ENCODE peak calls at places on chromosomes 16 and 17, in four cellular contexts. One of them, this sample, is unnamed.

GRCh38 chr17:36641877-36642845 is 40.8 kb downstream of the MRM1 start:
- DNase-seq in activated naive CD4-positive, alpha-beta T cell: no peak
- DNase-seq in naive thymus-derived CD8-positive, alpha-beta T cell: no peak
- DNase-seq in T-cell: no peak
- DNase-seq in this sample: no peak

GRCh38 chr17:67076290-67076689 is 31.9 kb downstream of the CACNG1 start:
- DNase-seq in activated naive CD4-positive, alpha-beta T cell: no peak
- DNase-seq in naive thymus-derived CD8-positive, alpha-beta T cell: no peak
- DNase-seq in T-cell: no peak
- DNase-seq in this sample: no peak

GRCh38 chr17:40542562-40543411 is 22.5 kb downstream of the CCR7 start:
- DNase-seq in activated naive CD4-positive, alpha-beta T cell: no peak
- DNase-seq in naive thymus-derived CD8-positive, alpha-beta T cell: no peak
- DNase-seq in T-cell: no peak
- DNase-seq in this sample: no peak

GRCh38 chr17:64097196-64097936 is 32.6 kb downstream of the ERN1 start:
- DNase-seq in activated naive CD4-positive, alpha-beta T cell: no peak
- DNase-seq in naive thymus-derived CD8-positive, alpha-beta T cell: no peak
- DNase-seq in T-cell: no peak
- DNase-seq in this sample: no peak

GRCh38 chr17:65374966-65375365 is 186.5 kb downstream of the AXIN2 start:
- DNase-seq in activated naive CD4-positive, alpha-beta T cell: no peak
- DNase-seq in naive thymus-derived CD8-positive, alpha-beta T cell: no peak
- DNase-seq in T-cell: no peak
- DNase-seq in this sample: no peak

GRCh38 chr17:40326014-40326831 is 17.2 kb downstream of the RARA start:
- DNase-seq in activated naive CD4-positive, alpha-beta T cell: no peak
- DNase-seq in naive thymus-derived CD8-positive, alpha-beta T cell: peak; percentile 67
- DNase-seq in T-cell: peak; percentile 68
- DNase-seq in this sample: peak; percentile 26

GRCh38 chr16:80738521-80738920 is 65.9 kb downstream of the CDYL2 start:
- DNase-seq in activated naive CD4-positive, alpha-beta T cell: no peak
- DNase-seq in naive thymus-derived CD8-positive, alpha-beta T cell: no peak
- DNase-seq in T-cell: no peak
- DNase-seq in this sample: no peak

GRCh38 chr17:9648521-9649110 is 3.3 kb downstream of the USP43 start:
- DNase-seq in activated naive CD4-positive, alpha-beta T cell: no peak
- DNase-seq in naive thymus-derived CD8-positive, alpha-beta T cell: no peak
- DNase-seq in T-cell: no peak
- DNase-seq in this sample: no peak

GRCh38 chr17:2898255-2898926 is 102.2 kb downstream of the RAP1GAP2 start:
- DNase-seq in activated naive CD4-positive, alpha-beta T cell: no peak
- DNase-seq in naive thymus-derived CD8-positive, alpha-beta T cell: no peak
- DNase-seq in T-cell: no peak
- DNase-seq in this sample: no peak

GRCh38 chr17:78488867-78489634 is 88.1 kb downstream of the DNAH17 start:
- DNase-seq in activated naive CD4-positive, alpha-beta T cell: no peak
- DNase-seq in naive thymus-derived CD8-positive, alpha-beta T cell: no peak
- DNase-seq in T-cell: no peak
- DNase-seq in this sample: no peak

GRCh38 chr17:64277831-64278562 is 14.9 kb upstream of the TEX2 start:
- DNase-seq in activated naive CD4-positive, alpha-beta T cell: no peak
- DNase-seq in naive thymus-derived CD8-positive, alpha-beta T cell: no peak
- DNase-seq in T-cell: no peak
- DNase-seq in this sample: no peak

GRCh38 chr16:12862327-12862726 is 39.1 kb upstream of the SHISA9 start:
- DNase-seq in activated naive CD4-positive, alpha-beta T cell: no peak
- DNase-seq in naive thymus-derived CD8-positive, alpha-beta T cell: no peak
- DNase-seq in T-cell: no peak
- DNase-seq in this sample: no peak

GRCh38 chr16:88691924-88692560 is 5.7 kb upstream of the SNAI3 start:
- DNase-seq in activated naive CD4-positive, alpha-beta T cell: no peak
- DNase-seq in naive thymus-derived CD8-positive, alpha-beta T cell: no peak
- DNase-seq in T-cell: no peak
- DNase-seq in this sample: no peak

GRCh38 chr16:17802566-17802965 is 331.8 kb upstream of the XYLT1 start:
- DNase-seq in activated naive CD4-positive, alpha-beta T cell: no peak
- DNase-seq in naive thymus-derived CD8-positive, alpha-beta T cell: no peak
- DNase-seq in T-cell: no peak
- DNase-seq in this sample: no peak

GRCh38 chr16:23482778-23483177 is 27.5 kb downstream of the GGA2 start:
- DNase-seq in activated naive CD4-positive, alpha-beta T cell: no peak
- DNase-seq in naive thymus-derived CD8-positive, alpha-beta T cell: peak; percentile 21
- DNase-seq in T-cell: peak; percentile 62
- DNase-seq in this sample: no peak

GRCh38 chr17:15892244-15892643 is 52.7 kb upstream of the ADORA2B start:
- DNase-seq in activated naive CD4-positive, alpha-beta T cell: no peak
- DNase-seq in naive thymus-derived CD8-positive, alpha-beta T cell: no peak
- DNase-seq in T-cell: no peak
- DNase-seq in this sample: no peak

GRCh38 chr16:6249863-6250262 is 1082.8 kb upstream of the RBFOX1 start:
- DNase-seq in activated naive CD4-positive, alpha-beta T cell: no peak
- DNase-seq in naive thymus-derived CD8-positive, alpha-beta T cell: no peak
- DNase-seq in T-cell: no peak
- DNase-seq in this sample: no peak

GRCh38 chr16:89395150-89396142 is 94.9 kb downstream of the ANKRD11 start:
- DNase-seq in activated naive CD4-positive, alpha-beta T cell: no peak
- DNase-seq in naive thymus-derived CD8-positive, alpha-beta T cell: no peak
- DNase-seq in T-cell: no peak
- DNase-seq in this sample: no peak

GRCh38 chr16:85569615-85570212 is 43.4 kb upstream of the GSE1 start:
- DNase-seq in activated naive CD4-positive, alpha-beta T cell: no peak
- DNase-seq in naive thymus-derived CD8-positive, alpha-beta T cell: peak; percentile 40
- DNase-seq in T-cell: peak; percentile 54
- DNase-seq in this sample: no peak

GRCh38 chr17:31722251-31723056 is 136.6 kb downstream of the COPRS start:
- DNase-seq in activated naive CD4-positive, alpha-beta T cell: no peak
- DNase-seq in naive thymus-derived CD8-positive, alpha-beta T cell: no peak
- DNase-seq in T-cell: no peak
- DNase-seq in this sample: no peak

GRCh38 chr16:69513180-69513966 is 52.4 kb upstream of the NFAT5 start:
- DNase-seq in activated naive CD4-positive, alpha-beta T cell: no peak
- DNase-seq in naive thymus-derived CD8-positive, alpha-beta T cell: no peak
- DNase-seq in T-cell: no peak
- DNase-seq in this sample: no peak

GRCh38 chr17:3773966-3774365 is 27.0 kb downstream of the ITGAE start:
- DNase-seq in activated naive CD4-positive, alpha-beta T cell: no peak
- DNase-seq in naive thymus-derived CD8-positive, alpha-beta T cell: no peak
- DNase-seq in T-cell: no peak
- DNase-seq in this sample: no peak

GRCh38 chr17:9676742-9677387 is 31.5 kb downstream of the USP43 start:
- DNase-seq in activated naive CD4-positive, alpha-beta T cell: no peak
- DNase-seq in naive thymus-derived CD8-positive, alpha-beta T cell: no peak
- DNase-seq in T-cell: no peak
- DNase-seq in this sample: no peak

GRCh38 chr17:36185416-36185815 is 9.0 kb upstream of the TBC1D3B start:
- DNase-seq in activated naive CD4-positive, alpha-beta T cell: no peak
- DNase-seq in naive thymus-derived CD8-positive, alpha-beta T cell: no peak
- DNase-seq in T-cell: no peak
- DNase-seq in this sample: no peak